ENCODE peak calls at places on chromosome 12, in four cellular contexts. E is fibroblast of pulmonary artery; C is NCI-H510A treated with DMSO at 0.1 percent for 48 hours; J is stimulated activated CD4-positive, alpha-beta T cell treated with anti-CD3 and anti-CD28 coated beads, Interleukin-4, amount 100 ng/mL, for 24 hours. T is an unnamed sample.

GRCh38 chr12:64273527-64274403 is 51.7 kb upstream of the KICS2 start:
- DNase-seq in C (no peak), J (peak), E (peak), T (peak)

GRCh38 chr12:43407816-43408645 is 144.0 kb downstream of the ADAMTS20 start:
- DNase-seq in J (no peak), E (no peak), C (no peak), T (no peak)

GRCh38 chr12:2358986-2359658 is 306.3 kb downstream of the CACNA1C start:
- DNase-seq in J (no peak), E (no peak), C (no peak), T (no peak)

GRCh38 chr12:52522346-52523011 is 2.3 kb upstream of the KRT5 start:
- DNase-seq in J (no peak), C (no peak), E (peak), T (no peak)

GRCh38 chr12:116878567-116879508 is 2.4 kb downstream of the HRK start:
- DNase-seq in J (no peak), C (peak), E (no peak), T (no peak)

GRCh38 chr12:53046655-53047220 is 3.1 kb upstream of the TNS2 start:
- DNase-seq in J (peak), C (peak), E (peak), T (peak)

GRCh38 chr12:23168459-23168858 is 543.5 kb downstream of the ETNK1 start:
- DNase-seq in J (no peak), E (no peak), C (no peak), T (no peak)

GRCh38 chr12:111064154-111064553 is 143.8 kb upstream of the MYL2 start:
- DNase-seq in C (no peak), E (no peak), J (no peak), T (no peak)

GRCh38 chr12:2198088-2198501 is 145.3 kb downstream of the CACNA1C start:
- DNase-seq in C (no peak), E (peak), J (no peak), T (peak)

GRCh38 chr12:990308-990648 is 745 bp upstream of the ERC1 start:
- DNase-seq in C (no peak), E (peak), J (peak), T (peak)

GRCh38 chr12:70787612-70788011 is 132.9 kb downstream of the PTPRR start:
- DNase-seq in C (no peak), E (no peak), J (no peak), T (peak)

GRCh38 chr12:32183646-32184045 is 77.0 kb downstream of the BICD1 start:
- DNase-seq in C (no peak), J (no peak), E (no peak), T (no peak)

GRCh38 chr12:122928891-122929538 is 33.1 kb upstream of the VPS37B start:
- DNase-seq in E (no peak), J (no peak), C (no peak), T (no peak)

GRCh38 chr12:30108666-30109065 is 324.9 kb upstream of the TMTC1 start:
- DNase-seq in J (no peak), C (no peak), E (no peak), T (no peak)

GRCh38 chr12:75554556-75554880 is 43.1 kb upstream of the KRR1 start:
- DNase-seq in C (no peak), E (no peak), J (no peak), T (no peak)

GRCh38 chr12:41476499-41476898 is 288.4 kb downstream of the PDZRN4 start:
- DNase-seq in J (no peak), E (no peak), C (peak), T (no peak)

GRCh38 chr12:49877066-49877465 is 26.6 kb downstream of the FAIM2 start:
- DNase-seq in J (no peak), C (no peak), E (no peak), T (no peak)

GRCh38 chr12:103580026-103580425 is 7.0 kb upstream of the STAB2 start:
- DNase-seq in E (no peak), J (no peak), C (no peak), T (no peak)

GRCh38 chr12:105317453-105317852 is 13.0 kb upstream of the C12orf75 start:
- DNase-seq in E (no peak), J (no peak), C (no peak), T (no peak)

GRCh38 chr12:80268924-80269749 is 169.8 kb downstream of the OTOGL start:
- DNase-seq in E (peak), C (no peak), J (no peak), T (no peak)

GRCh38 chr12:116474331-116474730 is 84.8 kb upstream of the MAP1LC3B2 start:
- DNase-seq in C (no peak), J (no peak), E (peak), T (no peak)

GRCh38 chr12:76764856-76765255 is 941 bp downstream of the ZDHHC17 start:
- DNase-seq in C (peak), J (no peak), E (peak), T (peak)

GRCh38 chr12:67477682-67478265 is 170.8 kb upstream of the DYRK2 start:
- DNase-seq in C (no peak), E (no peak), J (no peak), T (peak)

GRCh38 chr12:100348657-100349454 is 8.0 kb upstream of the SLC17A8 start:
- DNase-seq in C (peak), J (no peak), E (peak), T (peak)

GRCh38 chr12:1591029-1591428 is 3.4 kb downstream of the FBXL14 start:
- DNase-seq in J (peak), C (peak), E (peak), T (no peak)

T was measured in cerebellar cortex.